ENCODE peak calls at places on chromosomes 13 and 19, in ten cellular contexts. One of them, this sample, is unnamed.
A peak's percentile ranks its signal among the peaks of the same experiment; 100 is the strongest.

GRCh38 chr13:22369840-22370239 is 699.0 kb downstream of the FGF9 start:
- DNase-seq in adrenal gland: no peak
- DNase-seq in body of pancreas: no peak
- DNase-seq in transverse colon: no peak
- DNase-seq in A549: no peak
- DNase-seq in sigmoid colon: no peak
- DNase-seq in uterus: no peak
- DNase-seq in tibial nerve: no peak
- DNase-seq in stomach: no peak
- DNase-seq in esophagus squamous epithelium: no peak
- DNase-seq in this sample: no peak

GRCh38 chr19:38898788-38899446 is 501 bp downstream of the SIRT2 start:
- DNase-seq in A549: no peak
- DNase-seq in tibial nerve: no peak
- DNase-seq in stomach: peak; percentile 27
- DNase-seq in esophagus squamous epithelium: no peak
- DNase-seq in transverse colon: no peak
- DNase-seq in adrenal gland: peak; percentile 75
- DNase-seq in sigmoid colon: no peak
- DNase-seq in body of pancreas: peak; percentile 22
- DNase-seq in uterus: no peak
- DNase-seq in this sample: no peak

GRCh38 chr13:112346173-112346898 is 29.8 kb upstream of the SPACA7 start:
- DNase-seq in adrenal gland: peak; percentile 41
- DNase-seq in body of pancreas: no peak
- DNase-seq in stomach: no peak
- DNase-seq in A549: no peak
- DNase-seq in esophagus squamous epithelium: no peak
- DNase-seq in tibial nerve: no peak
- DNase-seq in sigmoid colon: no peak
- DNase-seq in transverse colon: no peak
- DNase-seq in uterus: no peak
- DNase-seq in this sample: no peak

GRCh38 chr19:55383789-55384575 is at the start of gene TMEM238:
- DNase-seq in adrenal gland: peak; percentile 84
- DNase-seq in sigmoid colon: peak; percentile 83
- DNase-seq in A549: peak; percentile 82
- DNase-seq in stomach: peak; percentile 82
- DNase-seq in esophagus squamous epithelium: no peak
- DNase-seq in tibial nerve: no peak
- DNase-seq in uterus: peak; percentile 55
- DNase-seq in body of pancreas: peak; percentile 77
- DNase-seq in transverse colon: peak; percentile 84
- DNase-seq in this sample: no peak

GRCh38 chr19:4063369-4064072 is 3.2 kb downstream of the ZBTB7A start:
- DNase-seq in adrenal gland: peak; percentile 68
- DNase-seq in tibial nerve: no peak
- DNase-seq in transverse colon: peak; percentile 61
- DNase-seq in sigmoid colon: no peak
- DNase-seq in uterus: no peak
- DNase-seq in body of pancreas: peak; percentile 35
- DNase-seq in A549: peak; percentile 38
- DNase-seq in esophagus squamous epithelium: no peak
- DNase-seq in stomach: no peak
- DNase-seq in this sample: no peak

GRCh38 chr19:4592445-4592844 is 33.0 kb upstream of the SEMA6B start:
- DNase-seq in sigmoid colon: no peak
- DNase-seq in uterus: no peak
- DNase-seq in transverse colon: no peak
- DNase-seq in adrenal gland: no peak
- DNase-seq in stomach: no peak
- DNase-seq in tibial nerve: no peak
- DNase-seq in A549: no peak
- DNase-seq in body of pancreas: no peak
- DNase-seq in esophagus squamous epithelium: no peak
- DNase-seq in this sample: no peak

GRCh38 chr19:33905937-33906577 is 109.4 kb downstream of the KCTD15 start:
- DNase-seq in tibial nerve: peak; percentile 23
- DNase-seq in body of pancreas: peak; percentile 91
- DNase-seq in esophagus squamous epithelium: no peak
- DNase-seq in A549: peak; percentile 22
- DNase-seq in transverse colon: peak; percentile 85
- DNase-seq in sigmoid colon: peak; percentile 69
- DNase-seq in stomach: peak; percentile 86
- DNase-seq in uterus: peak; percentile 58
- DNase-seq in adrenal gland: peak; percentile 67
- DNase-seq in this sample: no peak

GRCh38 chr19:31595521-31595920 is 246.3 kb upstream of the TSHZ3 start:
- DNase-seq in uterus: no peak
- DNase-seq in body of pancreas: no peak
- DNase-seq in transverse colon: no peak
- DNase-seq in sigmoid colon: no peak
- DNase-seq in adrenal gland: no peak
- DNase-seq in tibial nerve: no peak
- DNase-seq in stomach: no peak
- DNase-seq in esophagus squamous epithelium: no peak
- DNase-seq in A549: no peak
- DNase-seq in this sample: no peak

GRCh38 chr19:45171211-45171623 is 6.8 kb downstream of the TRAPPC6A start:
- DNase-seq in body of pancreas: no peak
- DNase-seq in A549: no peak
- DNase-seq in esophagus squamous epithelium: no peak
- DNase-seq in adrenal gland: no peak
- DNase-seq in tibial nerve: no peak
- DNase-seq in uterus: no peak
- DNase-seq in stomach: no peak
- DNase-seq in sigmoid colon: no peak
- DNase-seq in transverse colon: no peak
- DNase-seq in this sample: no peak

GRCh38 chr19:45995715-45996385 is 583 bp downstream of the CCDC61 start:
- DNase-seq in esophagus squamous epithelium: no peak
- DNase-seq in adrenal gland: no peak
- DNase-seq in tibial nerve: no peak
- DNase-seq in transverse colon: no peak
- DNase-seq in A549: no peak
- DNase-seq in body of pancreas: no peak
- DNase-seq in uterus: no peak
- DNase-seq in stomach: no peak
- DNase-seq in sigmoid colon: no peak
- DNase-seq in this sample: no peak

GRCh38 chr13:42532561-42533335 is 41.2 kb upstream of the TNFSF11 start:
- DNase-seq in adrenal gland: no peak
- DNase-seq in esophagus squamous epithelium: no peak
- DNase-seq in tibial nerve: no peak
- DNase-seq in stomach: no peak
- DNase-seq in body of pancreas: no peak
- DNase-seq in A549: no peak
- DNase-seq in transverse colon: no peak
- DNase-seq in uterus: no peak
- DNase-seq in sigmoid colon: no peak
- DNase-seq in this sample: no peak

GRCh38 chr13:49093376-49093775 is 117.7 kb downstream of the FNDC3A start:
- DNase-seq in adrenal gland: no peak
- DNase-seq in uterus: no peak
- DNase-seq in A549: peak; percentile 24
- DNase-seq in stomach: no peak
- DNase-seq in tibial nerve: no peak
- DNase-seq in sigmoid colon: no peak
- DNase-seq in esophagus squamous epithelium: no peak
- DNase-seq in body of pancreas: no peak
- DNase-seq in transverse colon: no peak
- DNase-seq in this sample: no peak

GRCh38 chr19:47109541-47110375 is 3.8 kb downstream of the ZC3H4 start:
- DNase-seq in esophagus squamous epithelium: no peak
- DNase-seq in A549: peak; percentile 60
- DNase-seq in tibial nerve: no peak
- DNase-seq in adrenal gland: no peak
- DNase-seq in transverse colon: peak; percentile 56
- DNase-seq in sigmoid colon: no peak
- DNase-seq in body of pancreas: no peak
- DNase-seq in stomach: no peak
- DNase-seq in uterus: no peak
- DNase-seq in this sample: no peak

GRCh38 chr13:113407103-113407530 is 43.2 kb upstream of the GRTP1 start:
- DNase-seq in A549: no peak
- DNase-seq in adrenal gland: no peak
- DNase-seq in sigmoid colon: peak; percentile 49
- DNase-seq in esophagus squamous epithelium: no peak
- DNase-seq in stomach: no peak
- DNase-seq in body of pancreas: no peak
- DNase-seq in tibial nerve: no peak
- DNase-seq in uterus: peak; percentile 3
- DNase-seq in transverse colon: no peak
- DNase-seq in this sample: no peak
- TF ChIP-seq POLR2A in A549: no peak
- TF ChIP-seq POLR2A in adrenal gland: no peak
- TF ChIP-seq POLR2A in sigmoid colon: no peak
- TF ChIP-seq POLR2A in esophagus squamous epithelium: no peak
- TF ChIP-seq POLR2A in stomach: no peak
- TF ChIP-seq POLR2A in body of pancreas: no peak
- TF ChIP-seq POLR2A in tibial nerve: no peak
- TF ChIP-seq POLR2A in uterus: no peak
- TF ChIP-seq POLR2A in transverse colon: no peak
- TF ChIP-seq POLR2A in this sample: no peak

DNA sequence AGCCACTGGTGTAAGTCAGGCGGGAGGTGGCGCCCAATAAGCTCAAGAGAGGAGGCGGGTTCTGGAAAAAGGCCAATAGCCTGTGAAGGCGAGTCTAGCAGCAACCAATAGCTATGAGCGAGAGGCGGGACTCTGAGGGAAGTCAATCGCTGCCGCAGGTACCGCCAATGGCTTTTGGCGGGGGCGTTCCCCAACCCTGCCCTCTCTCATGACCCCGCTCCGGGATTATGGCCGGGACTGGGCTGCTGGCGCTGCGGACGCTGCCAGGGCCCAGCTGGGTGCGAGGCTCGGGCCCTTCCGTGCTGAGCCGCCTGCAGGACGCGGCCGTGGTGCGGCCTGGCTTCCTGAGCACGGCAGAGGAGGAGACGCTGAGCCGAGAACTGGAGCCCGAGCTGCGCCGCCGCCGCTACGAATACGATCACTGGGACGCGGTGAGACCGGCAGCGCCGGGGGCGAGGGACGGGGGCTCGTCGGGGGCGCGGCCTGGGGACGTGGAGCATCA is at the start of gene ALKBH7:
- DNase-seq in sigmoid colon: peak; percentile 100
- DNase-seq in esophagus squamous epithelium: peak; percentile 95
- DNase-seq in stomach: peak; percentile 99
- DNase-seq in transverse colon: peak; percentile 99
- DNase-seq in A549: peak; percentile 99
- DNase-seq in tibial nerve: peak; percentile 99
- DNase-seq in body of pancreas: peak; percentile 100
- DNase-seq in uterus: peak; percentile 97
- DNase-seq in adrenal gland: peak; percentile 100
- DNase-seq in this sample: peak; percentile 90
- TF ChIP-seq POLR2A in sigmoid colon: peak; percentile 51
- TF ChIP-seq POLR2A in esophagus squamous epithelium: peak; percentile 49
- TF ChIP-seq POLR2A in stomach: no peak
- TF ChIP-seq POLR2A in transverse colon: peak; percentile 82
- TF ChIP-seq POLR2A in A549: peak; percentile 27
- TF ChIP-seq POLR2A in tibial nerve: peak; percentile 68
- TF ChIP-seq POLR2A in body of pancreas: peak; percentile 71
- TF ChIP-seq POLR2A in uterus: peak; percentile 69
- TF ChIP-seq POLR2A in adrenal gland: peak; percentile 76
- TF ChIP-seq POLR2A in this sample: peak; percentile 36

GRCh38 chr13:40635315-40635995 is 31.0 kb downstream of the FOXO1 start:
- DNase-seq in esophagus squamous epithelium: no peak
- DNase-seq in transverse colon: no peak
- DNase-seq in uterus: no peak
- DNase-seq in tibial nerve: no peak
- DNase-seq in body of pancreas: no peak
- DNase-seq in sigmoid colon: no peak
- DNase-seq in A549: no peak
- DNase-seq in stomach: no peak
- DNase-seq in adrenal gland: no peak
- DNase-seq in this sample: no peak

GRCh38 chr13:40629678-40630384 is 36.6 kb downstream of the FOXO1 start:
- DNase-seq in body of pancreas: no peak
- DNase-seq in sigmoid colon: no peak
- DNase-seq in A549: no peak
- DNase-seq in transverse colon: no peak
- DNase-seq in adrenal gland: no peak
- DNase-seq in tibial nerve: no peak
- DNase-seq in stomach: no peak
- DNase-seq in uterus: no peak
- DNase-seq in esophagus squamous epithelium: no peak
- DNase-seq in this sample: no peak

GRCh38 chr13:40626977-40627376 is 39.5 kb downstream of the FOXO1 start:
- DNase-seq in A549: no peak
- DNase-seq in uterus: no peak
- DNase-seq in transverse colon: no peak
- DNase-seq in sigmoid colon: no peak
- DNase-seq in tibial nerve: no peak
- DNase-seq in adrenal gland: no peak
- DNase-seq in body of pancreas: no peak
- DNase-seq in esophagus squamous epithelium: no peak
- DNase-seq in stomach: no peak
- DNase-seq in this sample: no peak

GRCh38 chr13:40632915-40633314 is 33.5 kb downstream of the FOXO1 start:
- DNase-seq in tibial nerve: no peak
- DNase-seq in uterus: no peak
- DNase-seq in body of pancreas: no peak
- DNase-seq in esophagus squamous epithelium: no peak
- DNase-seq in adrenal gland: no peak
- DNase-seq in stomach: no peak
- DNase-seq in A549: no peak
- DNase-seq in sigmoid colon: no peak
- DNase-seq in transverse colon: no peak
- DNase-seq in this sample: no peak

GRCh38 chr13:40631605-40632004 is 34.8 kb downstream of the FOXO1 start:
- DNase-seq in A549: no peak
- DNase-seq in uterus: no peak
- DNase-seq in esophagus squamous epithelium: no peak
- DNase-seq in adrenal gland: no peak
- DNase-seq in sigmoid colon: no peak
- DNase-seq in stomach: no peak
- DNase-seq in tibial nerve: no peak
- DNase-seq in transverse colon: no peak
- DNase-seq in body of pancreas: no peak
- DNase-seq in this sample: no peak
- TF ChIP-seq POLR2A in A549: no peak
- TF ChIP-seq POLR2A in uterus: no peak
- TF ChIP-seq POLR2A in esophagus squamous epithelium: no peak
- TF ChIP-seq POLR2A in adrenal gland: no peak
- TF ChIP-seq POLR2A in sigmoid colon: no peak
- TF ChIP-seq POLR2A in stomach: no peak
- TF ChIP-seq POLR2A in tibial nerve: no peak
- TF ChIP-seq POLR2A in transverse colon: no peak
- TF ChIP-seq POLR2A in body of pancreas: no peak
- TF ChIP-seq POLR2A in this sample: no peak

GRCh38 chr13:46124531-46124966 is 19.7 kb upstream of the CPB2 start:
- DNase-seq in sigmoid colon: no peak
- DNase-seq in stomach: no peak
- DNase-seq in transverse colon: no peak
- DNase-seq in tibial nerve: no peak
- DNase-seq in uterus: no peak
- DNase-seq in adrenal gland: no peak
- DNase-seq in body of pancreas: no peak
- DNase-seq in A549: no peak
- DNase-seq in esophagus squamous epithelium: no peak
- DNase-seq in this sample: no peak
- TF ChIP-seq POLR2A in sigmoid colon: no peak
- TF ChIP-seq POLR2A in stomach: no peak
- TF ChIP-seq POLR2A in transverse colon: no peak
- TF ChIP-seq POLR2A in tibial nerve: no peak
- TF ChIP-seq POLR2A in uterus: no peak
- TF ChIP-seq POLR2A in adrenal gland: no peak
- TF ChIP-seq POLR2A in body of pancreas: no peak
- TF ChIP-seq POLR2A in A549: no peak
- TF ChIP-seq POLR2A in esophagus squamous epithelium: no peak
- TF ChIP-seq POLR2A in this sample: no peak

This sample was measured in H54.